ENCODE peak calls at places on chromosomes 12 and 14, in four cellular contexts. One of them, this sample, is unnamed.

GRCh38 chr14:24053548-24054323 is 1.9 kb downstream of the CARMIL3 start:
- DNase-seq in WTC11: no peak
- DNase-seq in HepG2: no peak
- DNase-seq in GM12878: no peak
- DNase-seq in this sample: no peak

GRCh38 chr12:90729741-90730140 is 225.2 kb downstream of the CCER1 start:
- DNase-seq in WTC11: no peak
- DNase-seq in HepG2: no peak
- DNase-seq in GM12878: no peak
- DNase-seq in this sample: no peak

GRCh38 chr12:67526129-67526528 is 122.4 kb upstream of the DYRK2 start:
- DNase-seq in WTC11: no peak
- DNase-seq in HepG2: no peak
- DNase-seq in GM12878: no peak
- DNase-seq in this sample: no peak

GRCh38 chr14:72745991-72746980 is 147.6 kb downstream of the DPF3 start:
- DNase-seq in WTC11: no peak
- DNase-seq in HepG2: no peak
- DNase-seq in GM12878: no peak
- DNase-seq in this sample: no peak

GRCh38 chr12:53056296-53056695 is 6.4 kb downstream of the TNS2 start:
- DNase-seq in WTC11: no peak
- DNase-seq in HepG2: no peak
- DNase-seq in GM12878: no peak
- DNase-seq in this sample: no peak

GRCh38 chr12:90152897-90153624 is 444.4 kb upstream of the ATP2B1 start:
- DNase-seq in WTC11: peak
- DNase-seq in HepG2: no peak
- DNase-seq in GM12878: no peak
- DNase-seq in this sample: no peak

GRCh38 chr12:124734224-124734788 is 129.4 kb downstream of the SCARB1 start:
- DNase-seq in WTC11: peak
- DNase-seq in HepG2: peak
- DNase-seq in GM12878: no peak
- DNase-seq in this sample: peak

GRCh38 chr12:89544730-89545184 is 18.9 kb upstream of the POC1B start:
- DNase-seq in WTC11: no peak
- DNase-seq in HepG2: no peak
- DNase-seq in GM12878: no peak
- DNase-seq in this sample: no peak

GRCh38 chr12:12439636-12440035 is 82.8 kb downstream of the BORCS5 start:
- DNase-seq in WTC11: no peak
- DNase-seq in HepG2: peak
- DNase-seq in GM12878: no peak
- DNase-seq in this sample: no peak

GRCh38 chr12:131015581-131016337 is 62.1 kb downstream of the ADGRD1 start:
- DNase-seq in WTC11: no peak
- DNase-seq in HepG2: no peak
- DNase-seq in GM12878: no peak
- DNase-seq in this sample: no peak

GRCh38 chr12:52019123-52019770 is 12.5 kb downstream of the TAMALIN start:
- DNase-seq in WTC11: no peak
- DNase-seq in HepG2: no peak
- DNase-seq in GM12878: no peak
- DNase-seq in this sample: no peak

GRCh38 chr12:15883536-15883935 is 1.3 kb downstream of the STRAP start:
- DNase-seq in WTC11: no peak
- DNase-seq in HepG2: no peak
- DNase-seq in GM12878: no peak
- DNase-seq in this sample: no peak

GRCh38 chr12:50708619-50709018 is 55.3 kb upstream of the ATF1 start:
- DNase-seq in WTC11: no peak
- DNase-seq in HepG2: no peak
- DNase-seq in GM12878: no peak
- DNase-seq in this sample: no peak

GRCh38 chr14:105203057-105203494 is 22.0 kb upstream of the NUDT14 start:
- DNase-seq in WTC11: peak
- DNase-seq in HepG2: no peak
- DNase-seq in GM12878: no peak
- DNase-seq in this sample: peak

GRCh38 chr12:63937381-63938168 is 93.1 kb downstream of the SRGAP1 start:
- DNase-seq in WTC11: no peak
- DNase-seq in HepG2: no peak
- DNase-seq in GM12878: no peak
- DNase-seq in this sample: no peak

DNA sequence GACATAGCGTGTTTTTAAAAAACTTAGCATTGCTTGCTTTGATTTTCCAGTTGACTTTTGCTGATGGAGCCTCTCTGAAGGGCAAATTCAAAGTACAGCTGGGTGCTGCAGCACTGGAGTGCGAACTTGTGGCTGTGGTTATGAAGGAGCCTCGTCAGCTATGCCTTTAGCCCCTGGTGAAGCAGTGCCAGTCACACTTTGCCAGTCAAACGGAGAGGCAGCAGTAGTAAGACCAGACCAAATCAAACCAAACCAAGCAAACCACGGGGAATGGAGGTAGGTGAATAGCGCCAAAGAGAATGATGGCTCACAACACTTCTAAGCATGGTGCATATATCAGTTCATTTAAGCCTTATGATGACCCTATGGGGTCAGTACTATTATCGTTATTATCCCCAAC is 15.1 kb upstream of the SLC38A2 start:
- DNase-seq in WTC11: no peak
- DNase-seq in HepG2: no peak
- DNase-seq in GM12878: no peak
- DNase-seq in this sample: no peak
- TF ChIP-seq ATF3 in WTC11: no peak
- TF ChIP-seq ATF3 in HepG2: no peak
- TF ChIP-seq ATF3 in GM12878: no peak
- TF ChIP-seq ATF3 in this sample: no peak

GRCh38 chr14:94850332-94851211 is 80.7 kb upstream of the GSC start:
- DNase-seq in WTC11: no peak
- DNase-seq in HepG2: no peak
- DNase-seq in GM12878: no peak
- DNase-seq in this sample: no peak
- TF ChIP-seq TCF7 in WTC11: no peak
- TF ChIP-seq TCF7 in HepG2: no peak
- TF ChIP-seq TCF7 in GM12878: no peak
- TF ChIP-seq TCF7 in this sample: no peak

GRCh38 chr12:9390761-9391160 is 182.6 kb upstream of the PZP start:
- DNase-seq in WTC11: no peak
- DNase-seq in HepG2: no peak
- DNase-seq in GM12878: no peak
- DNase-seq in this sample: no peak

GRCh38 chr12:9392842-9393241 is 184.6 kb upstream of the PZP start:
- DNase-seq in WTC11: no peak
- DNase-seq in HepG2: no peak
- DNase-seq in GM12878: no peak
- DNase-seq in this sample: no peak

GRCh38 chr12:9388379-9388778 is 180.2 kb upstream of the PZP start:
- DNase-seq in WTC11: no peak
- DNase-seq in HepG2: no peak
- DNase-seq in GM12878: no peak
- DNase-seq in this sample: no peak

GRCh38 chr12:9389796-9390195 is 181.6 kb upstream of the PZP start:
- DNase-seq in WTC11: no peak
- DNase-seq in HepG2: no peak
- DNase-seq in GM12878: no peak
- DNase-seq in this sample: no peak

DNA sequence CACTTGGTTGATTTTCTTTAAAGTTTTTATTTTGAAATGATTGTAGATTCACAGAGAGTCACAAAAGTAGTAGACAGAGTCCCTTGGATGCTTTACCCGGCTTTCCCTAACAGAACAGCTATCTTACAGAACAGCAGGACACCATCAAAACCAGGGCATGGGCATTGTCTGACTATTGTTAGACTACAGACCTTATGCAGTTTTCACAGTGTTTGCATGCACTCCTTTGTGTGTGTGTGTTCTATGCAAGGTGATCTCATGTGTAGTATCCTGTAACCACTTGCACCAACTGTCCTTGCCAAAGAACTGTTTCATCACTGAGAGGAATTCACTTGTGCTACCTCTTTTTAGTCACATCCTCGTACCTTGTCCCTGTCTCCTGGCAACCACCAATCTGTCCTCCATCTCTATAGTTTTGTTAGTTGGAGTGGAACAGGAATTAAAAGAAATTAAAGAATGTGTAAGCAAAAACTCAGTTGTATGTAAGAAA is 183.6 kb upstream of the PZP start:
- DNase-seq in WTC11: no peak
- DNase-seq in HepG2: peak
- DNase-seq in GM12878: no peak
- DNase-seq in this sample: no peak
- TF ChIP-seq ATF3 in WTC11: no peak
- TF ChIP-seq ATF3 in HepG2: no peak
- TF ChIP-seq ATF3 in GM12878: no peak
- TF ChIP-seq ATF3 in this sample: no peak

GRCh38 chr14:99773496-99774203 is 19.6 kb upstream of the EML1 start:
- DNase-seq in WTC11: no peak
- DNase-seq in HepG2: no peak
- DNase-seq in GM12878: no peak
- DNase-seq in this sample: no peak

GRCh38 chr14:99772371-99773283 is 20.6 kb upstream of the EML1 start:
- DNase-seq in WTC11: no peak
- DNase-seq in HepG2: no peak
- DNase-seq in GM12878: no peak
- DNase-seq in this sample: no peak

GRCh38 chr14:99775351-99775750 is 17.9 kb upstream of the EML1 start:
- DNase-seq in WTC11: no peak
- DNase-seq in HepG2: no peak
- DNase-seq in GM12878: no peak
- DNase-seq in this sample: no peak

GRCh38 chr14:99774526-99775307 is 18.5 kb upstream of the EML1 start:
- DNase-seq in WTC11: no peak
- DNase-seq in HepG2: no peak
- DNase-seq in GM12878: no peak
- DNase-seq in this sample: no peak

DNA sequence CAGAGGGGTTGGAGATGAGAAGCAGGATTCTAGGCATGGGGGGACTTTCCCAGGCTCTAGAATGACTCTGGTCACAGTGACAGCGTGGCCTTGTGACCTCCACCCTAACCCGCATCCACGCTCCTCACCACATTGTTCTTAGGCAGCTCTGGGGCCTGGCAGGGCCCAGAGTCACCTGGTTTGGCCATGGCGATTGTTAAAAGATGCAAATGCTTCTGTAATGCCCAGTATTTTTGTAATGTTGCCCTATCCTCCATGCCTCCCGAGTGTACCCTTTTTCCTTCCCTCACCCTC is 19.1 kb upstream of the EML1 start:
- DNase-seq in WTC11: no peak
- DNase-seq in HepG2: no peak
- DNase-seq in GM12878: no peak
- DNase-seq in this sample: no peak
- TF ChIP-seq TCF7 in WTC11: no peak
- TF ChIP-seq TCF7 in HepG2: no peak
- TF ChIP-seq TCF7 in GM12878: no peak
- TF ChIP-seq TCF7 in this sample: no peak

GRCh38 chr12:32650508-32650907 is 28.6 kb upstream of the DNM1L start:
- DNase-seq in WTC11: no peak
- DNase-seq in HepG2: no peak
- DNase-seq in GM12878: no peak
- DNase-seq in this sample: no peak
- TF ChIP-seq ATF3 in WTC11: no peak
- TF ChIP-seq ATF3 in HepG2: no peak
- TF ChIP-seq ATF3 in GM12878: no peak
- TF ChIP-seq ATF3 in this sample: no peak

GRCh38 chr14:28769358-28769757 is 2.8 kb downstream of the FOXG1 start:
- DNase-seq in WTC11: no peak
- DNase-seq in HepG2: no peak
- DNase-seq in GM12878: no peak
- DNase-seq in this sample: no peak

GRCh38 chr14:28767239-28767850 is 758 bp downstream of the FOXG1 start:
- DNase-seq in WTC11: no peak
- DNase-seq in HepG2: no peak
- DNase-seq in GM12878: no peak
- DNase-seq in this sample: peak

GRCh38 chr14:28767851-28768548 is 1.4 kb downstream of the FOXG1 start:
- DNase-seq in WTC11: peak
- DNase-seq in HepG2: no peak
- DNase-seq in GM12878: no peak
- DNase-seq in this sample: peak

GRCh38 chr14:28770061-28770460 is 3.5 kb downstream of the FOXG1 start:
- DNase-seq in WTC11: no peak
- DNase-seq in HepG2: no peak
- DNase-seq in GM12878: no peak
- DNase-seq in this sample: no peak

GRCh38 chr14:28768549-28768870 is 1.9 kb downstream of the FOXG1 start:
- DNase-seq in WTC11: no peak
- DNase-seq in HepG2: no peak
- DNase-seq in GM12878: no peak
- DNase-seq in this sample: no peak
- TF ChIP-seq TCF7 in WTC11: no peak
- TF ChIP-seq TCF7 in HepG2: no peak
- TF ChIP-seq TCF7 in GM12878: no peak
- TF ChIP-seq TCF7 in this sample: no peak

DNA sequence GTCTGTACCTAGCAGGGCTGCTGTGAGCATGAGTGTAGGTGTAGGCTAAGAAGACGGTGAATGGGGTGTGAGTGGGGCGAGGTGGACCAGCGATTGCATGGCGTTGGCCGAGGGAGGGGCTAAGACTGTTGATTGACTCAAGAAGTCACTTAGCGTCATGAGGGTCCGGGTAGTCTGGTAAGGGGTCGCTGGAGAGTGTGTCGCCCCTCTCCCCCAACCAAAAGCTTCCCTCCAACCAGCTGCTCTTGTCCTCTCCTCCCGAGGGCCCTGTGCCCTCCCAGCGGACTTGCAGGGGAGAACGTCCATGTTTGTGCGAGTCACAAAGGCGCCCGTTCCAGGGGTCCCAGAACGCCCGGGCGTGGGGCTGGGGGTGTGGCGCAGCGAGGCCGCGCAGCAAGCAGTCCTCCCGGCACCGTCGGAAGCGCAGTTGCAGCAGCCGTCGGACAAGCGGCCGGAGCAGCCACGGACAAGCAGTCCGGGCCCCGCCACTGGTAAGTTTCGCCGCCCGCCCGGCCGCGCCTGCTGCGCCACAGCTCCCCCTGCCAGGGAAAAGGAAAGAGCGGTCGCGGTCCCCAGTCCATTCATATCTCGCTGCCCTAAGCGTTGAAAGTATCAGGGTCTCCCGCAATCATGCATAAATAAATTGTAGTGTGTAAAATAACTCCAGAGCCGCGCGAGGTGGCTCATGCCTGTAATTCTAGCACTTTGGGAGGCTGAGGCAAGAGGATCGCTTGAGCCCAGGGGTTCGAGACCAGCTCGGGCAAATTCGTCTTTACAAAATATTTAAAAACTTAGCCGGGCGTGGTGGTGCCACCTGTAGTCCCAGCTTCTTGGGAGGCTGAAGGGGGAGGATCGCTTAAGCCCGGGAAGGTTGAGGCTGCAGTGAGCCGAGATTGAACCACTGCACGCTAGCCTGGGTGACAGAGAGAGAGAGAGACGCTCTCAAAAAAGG is at the start of gene CCDC63:
- DNase-seq in WTC11: peak
- DNase-seq in HepG2: peak
- DNase-seq in GM12878: no peak
- DNase-seq in this sample: peak
- TF ChIP-seq ATF3 in WTC11: no peak
- TF ChIP-seq ATF3 in HepG2: no peak
- TF ChIP-seq ATF3 in GM12878: no peak
- TF ChIP-seq ATF3 in this sample: no peak

This sample was measured in K562.